ENCODE peak calls at places on chromosomes 4 and X, in five cellular contexts. Q is GDM1; C is cortex of kidney; A is activated naive CD8-positive, alpha-beta T cell treated with anti-CD3 and anti-CD28 coated beads, Interleukin-2, amount 50 U/mL, for 16 hours; E is NCI-H446. S is an unnamed sample.

GRCh38 chrX:15416133-15416993 is 32.1 kb upstream of the VEGFD start:
- DNase-seq in Q (no peak), C (no peak), A (no peak), E (no peak), S (no peak)

GRCh38 chr4:60500860-60501259 is 699.3 kb upstream of the ADGRL3 start:
- DNase-seq in Q (no peak), C (no peak), A (no peak), E (no peak), S (no peak)

GRCh38 chrX:154855256-154855655 is 20.8 kb upstream of the SMIM9 start:
- DNase-seq in Q (no peak), C (no peak), A (no peak), E (no peak), S (no peak)

GRCh38 chr4:138796761-138797160 is 218.8 kb upstream of the NOCT start:
- DNase-seq in Q (no peak), C (no peak), A (no peak), E (no peak), S (no peak)

GRCh38 chr4:52889778-52890400 is 27.8 kb downstream of the RASL11B start:
- DNase-seq in Q (no peak), C (no peak), A (no peak), E (no peak), S (no peak)

GRCh38 chr4:56768772-56769171 is 52.7 kb downstream of the SPINK2 start:
- DNase-seq in Q (no peak), C (no peak), A (no peak), E (no peak), S (no peak)

GRCh38 chr4:164977243-164978164 is at the start of gene TRIM61:
- DNase-seq in Q (no peak), C (no peak), A (peak; percentile 22), E (peak; percentile 53), S (no peak)

GRCh38 chr4:152535236-152535902 is 523 bp downstream of the FBXW7 start:
- DNase-seq in Q (no peak), C (no peak), A (no peak), E (no peak), S (no peak)

GRCh38 chr4:151359576-151359975 is 34.2 kb upstream of the SH3D19 start:
- DNase-seq in Q (no peak), C (no peak), A (no peak), E (no peak), S (no peak)

GRCh38 chrX:102959471-102959870 is 22.4 kb downstream of the RAB40AL start:
- DNase-seq in Q (no peak), C (no peak), A (no peak), E (no peak), S (no peak)

GRCh38 chr4:15018389-15018788 is 16.1 kb downstream of the CPEB2 start:
- DNase-seq in Q (no peak), C (no peak), A (no peak), E (no peak), S (no peak)

GRCh38 chr4:13541720-13542576 is 2.4 kb downstream of the NKX3-2 start:
- DNase-seq in Q (no peak), C (no peak), A (no peak), E (no peak), S (no peak)

GRCh38 chr4:80201326-80202151 is 4.2 kb downstream of the PRDM8 start:
- DNase-seq in Q (no peak), C (no peak), A (peak; percentile 44), E (no peak), S (peak; percentile 92)

GRCh38 chr4:112061418-112061817 is 83.8 kb upstream of the FAM241A start:
- DNase-seq in Q (no peak), C (no peak), A (no peak), E (no peak), S (no peak)

GRCh38 chrX:69289839-69290123 is 124.5 kb upstream of the PJA1 start:
- DNase-seq in Q (no peak), C (no peak), A (no peak), E (no peak), S (no peak)

GRCh38 chr4:124939908-124940307 is 227.4 kb upstream of the ANKRD50 start:
- DNase-seq in Q (no peak), C (no peak), A (no peak), E (no peak), S (no peak)

GRCh38 chr4:102684605-102685052 is 76.1 kb downstream of the MANBA start:
- DNase-seq in Q (no peak), C (no peak), A (no peak), E (no peak), S (no peak)

GRCh38 chr4:179626687-179627086 is 2184.4 kb upstream of the AGA start:
- DNase-seq in Q (no peak), C (no peak), A (no peak), E (no peak), S (no peak)

GRCh38 chrX:71579990-71580380 is 1.7 kb downstream of the GCNA start:
- DNase-seq in Q (no peak), C (no peak), A (no peak), E (no peak), S (no peak)

GRCh38 chr4:158043971-158044618 is 128.7 kb downstream of the GASK1B start:
- DNase-seq in Q (no peak), C (no peak), A (no peak), E (no peak), S (no peak)

GRCh38 chr4:87055340-87055739 is 120.5 kb downstream of the AFF1 start:
- DNase-seq in Q (no peak), C (no peak), A (no peak), E (peak; percentile 71), S (no peak)

GRCh38 chr4:13984996-13985780 is 357.7 kb upstream of the BOD1L1 start:
- DNase-seq in Q (no peak), C (no peak), A (no peak), E (no peak), S (peak; percentile 29)

GRCh38 chrX:54043696-54044125 is 562 bp downstream of the PHF8 start:
- DNase-seq in Q (no peak), C (no peak), A (no peak), E (peak; percentile 51), S (no peak)